ENCODE peak calls at places on chromosomes 1 and 21, in nine cellular contexts. One of them, this sample, is unnamed.

GRCh38 chr1:211715976-211716375 is 40.6 kb upstream of the NEK2 start:
- DNase-seq in fibroblast of pulmonary artery: no peak
- DNase-seq in lower leg skin: no peak
- DNase-seq in stimulated activated CD4-positive, alpha-beta T cell treated with anti-CD3 and anti-CD28 coated beads, Interleukin-15, amount 100 ng/mL, for 1 hour: no peak
- DNase-seq in HEK293T: no peak
- DNase-seq in CD8-positive, alpha-beta T cell: no peak
- DNase-seq in Ammon's horn: no peak
- DNase-seq in activated T-cell treated with anti-CD3 and anti-CD28 coated beads for 1 hour: no peak
- DNase-seq in cerebellum: no peak
- DNase-seq in this sample: no peak

GRCh38 chr21:46100426-46100825 is 2.5 kb downstream of the COL6A2 start:
- DNase-seq in CD8-positive, alpha-beta T cell: no peak
- DNase-seq in HEK293T: no peak
- DNase-seq in activated T-cell treated with anti-CD3 and anti-CD28 coated beads for 1 hour: no peak
- DNase-seq in lower leg skin: peak
- DNase-seq in cerebellum: no peak
- DNase-seq in Ammon's horn: no peak
- DNase-seq in stimulated activated CD4-positive, alpha-beta T cell treated with anti-CD3 and anti-CD28 coated beads, Interleukin-15, amount 100 ng/mL, for 1 hour: no peak
- DNase-seq in fibroblast of pulmonary artery: peak
- DNase-seq in this sample: peak

GRCh38 chr1:40076895-40077312 is 20.1 kb downstream of the PPT1 start:
- DNase-seq in fibroblast of pulmonary artery: peak
- DNase-seq in HEK293T: no peak
- DNase-seq in cerebellum: no peak
- DNase-seq in activated T-cell treated with anti-CD3 and anti-CD28 coated beads for 1 hour: no peak
- DNase-seq in CD8-positive, alpha-beta T cell: no peak
- DNase-seq in lower leg skin: peak
- DNase-seq in Ammon's horn: no peak
- DNase-seq in stimulated activated CD4-positive, alpha-beta T cell treated with anti-CD3 and anti-CD28 coated beads, Interleukin-15, amount 100 ng/mL, for 1 hour: no peak
- DNase-seq in this sample: peak

GRCh38 chr21:15480160-15480559 is 249.6 kb upstream of the USP25 start:
- DNase-seq in lower leg skin: no peak
- DNase-seq in cerebellum: no peak
- DNase-seq in stimulated activated CD4-positive, alpha-beta T cell treated with anti-CD3 and anti-CD28 coated beads, Interleukin-15, amount 100 ng/mL, for 1 hour: no peak
- DNase-seq in HEK293T: no peak
- DNase-seq in Ammon's horn: no peak
- DNase-seq in CD8-positive, alpha-beta T cell: no peak
- DNase-seq in fibroblast of pulmonary artery: no peak
- DNase-seq in activated T-cell treated with anti-CD3 and anti-CD28 coated beads for 1 hour: no peak
- DNase-seq in this sample: no peak

GRCh38 chr1:161068306-161069200 is 1.1 kb downstream of the ARHGAP30 start:
- DNase-seq in cerebellum: no peak
- DNase-seq in Ammon's horn: peak
- DNase-seq in fibroblast of pulmonary artery: no peak
- DNase-seq in stimulated activated CD4-positive, alpha-beta T cell treated with anti-CD3 and anti-CD28 coated beads, Interleukin-15, amount 100 ng/mL, for 1 hour: peak
- DNase-seq in lower leg skin: no peak
- DNase-seq in activated T-cell treated with anti-CD3 and anti-CD28 coated beads for 1 hour: peak
- DNase-seq in CD8-positive, alpha-beta T cell: peak
- DNase-seq in HEK293T: no peak
- DNase-seq in this sample: no peak

GRCh38 chr1:109819906-109820305 is 56.2 kb upstream of the EPS8L3 start:
- DNase-seq in cerebellum: no peak
- DNase-seq in activated T-cell treated with anti-CD3 and anti-CD28 coated beads for 1 hour: no peak
- DNase-seq in lower leg skin: no peak
- DNase-seq in Ammon's horn: no peak
- DNase-seq in fibroblast of pulmonary artery: no peak
- DNase-seq in CD8-positive, alpha-beta T cell: no peak
- DNase-seq in HEK293T: no peak
- DNase-seq in stimulated activated CD4-positive, alpha-beta T cell treated with anti-CD3 and anti-CD28 coated beads, Interleukin-15, amount 100 ng/mL, for 1 hour: no peak
- DNase-seq in this sample: no peak

GRCh38 chr1:41239988-41240610 is 2.0 kb downstream of the SCMH1 start:
- DNase-seq in activated T-cell treated with anti-CD3 and anti-CD28 coated beads for 1 hour: no peak
- DNase-seq in HEK293T: peak
- DNase-seq in cerebellum: no peak
- DNase-seq in stimulated activated CD4-positive, alpha-beta T cell treated with anti-CD3 and anti-CD28 coated beads, Interleukin-15, amount 100 ng/mL, for 1 hour: no peak
- DNase-seq in lower leg skin: no peak
- DNase-seq in Ammon's horn: peak
- DNase-seq in CD8-positive, alpha-beta T cell: no peak
- DNase-seq in fibroblast of pulmonary artery: peak
- DNase-seq in this sample: peak

GRCh38 chr21:42799948-42800347 is 79.4 kb downstream of the WDR4 start:
- DNase-seq in lower leg skin: no peak
- DNase-seq in CD8-positive, alpha-beta T cell: no peak
- DNase-seq in cerebellum: no peak
- DNase-seq in stimulated activated CD4-positive, alpha-beta T cell treated with anti-CD3 and anti-CD28 coated beads, Interleukin-15, amount 100 ng/mL, for 1 hour: no peak
- DNase-seq in fibroblast of pulmonary artery: no peak
- DNase-seq in activated T-cell treated with anti-CD3 and anti-CD28 coated beads for 1 hour: no peak
- DNase-seq in HEK293T: no peak
- DNase-seq in Ammon's horn: no peak
- DNase-seq in this sample: no peak

GRCh38 chr1:198639581-198640235 is 868 bp downstream of the PTPRC start:
- DNase-seq in CD8-positive, alpha-beta T cell: no peak
- DNase-seq in fibroblast of pulmonary artery: no peak
- DNase-seq in HEK293T: no peak
- DNase-seq in cerebellum: no peak
- DNase-seq in Ammon's horn: no peak
- DNase-seq in stimulated activated CD4-positive, alpha-beta T cell treated with anti-CD3 and anti-CD28 coated beads, Interleukin-15, amount 100 ng/mL, for 1 hour: no peak
- DNase-seq in activated T-cell treated with anti-CD3 and anti-CD28 coated beads for 1 hour: no peak
- DNase-seq in lower leg skin: no peak
- DNase-seq in this sample: no peak

GRCh38 chr1:50027794-50028193 is 4.0 kb upstream of the AGBL4 start:
- DNase-seq in Ammon's horn: no peak
- DNase-seq in cerebellum: no peak
- DNase-seq in activated T-cell treated with anti-CD3 and anti-CD28 coated beads for 1 hour: no peak
- DNase-seq in stimulated activated CD4-positive, alpha-beta T cell treated with anti-CD3 and anti-CD28 coated beads, Interleukin-15, amount 100 ng/mL, for 1 hour: no peak
- DNase-seq in CD8-positive, alpha-beta T cell: no peak
- DNase-seq in fibroblast of pulmonary artery: no peak
- DNase-seq in HEK293T: no peak
- DNase-seq in lower leg skin: no peak
- DNase-seq in this sample: no peak

GRCh38 chr1:2212167-2212541 is 16.0 kb upstream of the SKI start:
- DNase-seq in HEK293T: no peak
- DNase-seq in fibroblast of pulmonary artery: no peak
- DNase-seq in Ammon's horn: no peak
- DNase-seq in activated T-cell treated with anti-CD3 and anti-CD28 coated beads for 1 hour: no peak
- DNase-seq in cerebellum: no peak
- DNase-seq in stimulated activated CD4-positive, alpha-beta T cell treated with anti-CD3 and anti-CD28 coated beads, Interleukin-15, amount 100 ng/mL, for 1 hour: no peak
- DNase-seq in CD8-positive, alpha-beta T cell: no peak
- DNase-seq in lower leg skin: no peak
- DNase-seq in this sample: no peak

GRCh38 chr1:91015794-91016550 is 5.9 kb downstream of the ZNF644 start:
- DNase-seq in cerebellum: no peak
- DNase-seq in CD8-positive, alpha-beta T cell: no peak
- DNase-seq in HEK293T: no peak
- DNase-seq in fibroblast of pulmonary artery: no peak
- DNase-seq in lower leg skin: no peak
- DNase-seq in Ammon's horn: no peak
- DNase-seq in activated T-cell treated with anti-CD3 and anti-CD28 coated beads for 1 hour: no peak
- DNase-seq in stimulated activated CD4-positive, alpha-beta T cell treated with anti-CD3 and anti-CD28 coated beads, Interleukin-15, amount 100 ng/mL, for 1 hour: no peak
- DNase-seq in this sample: no peak

GRCh38 chr1:217457016-217457415 is 173.9 kb downstream of the GPATCH2 start:
- DNase-seq in fibroblast of pulmonary artery: no peak
- DNase-seq in Ammon's horn: no peak
- DNase-seq in cerebellum: no peak
- DNase-seq in stimulated activated CD4-positive, alpha-beta T cell treated with anti-CD3 and anti-CD28 coated beads, Interleukin-15, amount 100 ng/mL, for 1 hour: no peak
- DNase-seq in CD8-positive, alpha-beta T cell: no peak
- DNase-seq in lower leg skin: no peak
- DNase-seq in HEK293T: no peak
- DNase-seq in activated T-cell treated with anti-CD3 and anti-CD28 coated beads for 1 hour: no peak
- DNase-seq in this sample: no peak

GRCh38 chr1:228307218-228308023 is 99.2 kb downstream of the TRIM11 start:
- DNase-seq in cerebellum: no peak
- DNase-seq in Ammon's horn: no peak
- DNase-seq in activated T-cell treated with anti-CD3 and anti-CD28 coated beads for 1 hour: no peak
- DNase-seq in HEK293T: no peak
- DNase-seq in stimulated activated CD4-positive, alpha-beta T cell treated with anti-CD3 and anti-CD28 coated beads, Interleukin-15, amount 100 ng/mL, for 1 hour: no peak
- DNase-seq in lower leg skin: no peak
- DNase-seq in CD8-positive, alpha-beta T cell: no peak
- DNase-seq in fibroblast of pulmonary artery: no peak
- DNase-seq in this sample: no peak

GRCh38 chr1:18705811-18706210 is 75.2 kb downstream of the PAX7 start:
- DNase-seq in Ammon's horn: no peak
- DNase-seq in lower leg skin: no peak
- DNase-seq in cerebellum: no peak
- DNase-seq in HEK293T: no peak
- DNase-seq in activated T-cell treated with anti-CD3 and anti-CD28 coated beads for 1 hour: no peak
- DNase-seq in stimulated activated CD4-positive, alpha-beta T cell treated with anti-CD3 and anti-CD28 coated beads, Interleukin-15, amount 100 ng/mL, for 1 hour: no peak
- DNase-seq in CD8-positive, alpha-beta T cell: no peak
- DNase-seq in fibroblast of pulmonary artery: no peak
- DNase-seq in this sample: no peak

GRCh38 chr1:33346921-33347649 is 26.2 kb upstream of the A3GALT2 start:
- DNase-seq in cerebellum: no peak
- DNase-seq in stimulated activated CD4-positive, alpha-beta T cell treated with anti-CD3 and anti-CD28 coated beads, Interleukin-15, amount 100 ng/mL, for 1 hour: no peak
- DNase-seq in CD8-positive, alpha-beta T cell: no peak
- DNase-seq in activated T-cell treated with anti-CD3 and anti-CD28 coated beads for 1 hour: no peak
- DNase-seq in fibroblast of pulmonary artery: peak
- DNase-seq in Ammon's horn: no peak
- DNase-seq in HEK293T: no peak
- DNase-seq in lower leg skin: peak
- DNase-seq in this sample: peak

GRCh38 chr1:154955039-154955717 is 721 bp downstream of the PBXIP1 start:
- DNase-seq in CD8-positive, alpha-beta T cell: peak
- DNase-seq in fibroblast of pulmonary artery: peak
- DNase-seq in cerebellum: peak
- DNase-seq in HEK293T: no peak
- DNase-seq in Ammon's horn: peak
- DNase-seq in stimulated activated CD4-positive, alpha-beta T cell treated with anti-CD3 and anti-CD28 coated beads, Interleukin-15, amount 100 ng/mL, for 1 hour: peak
- DNase-seq in activated T-cell treated with anti-CD3 and anti-CD28 coated beads for 1 hour: peak
- DNase-seq in lower leg skin: no peak
- DNase-seq in this sample: peak

GRCh38 chr1:30508651-30509050 is 214.7 kb downstream of the MATN1 start:
- DNase-seq in cerebellum: no peak
- DNase-seq in Ammon's horn: no peak
- DNase-seq in stimulated activated CD4-positive, alpha-beta T cell treated with anti-CD3 and anti-CD28 coated beads, Interleukin-15, amount 100 ng/mL, for 1 hour: no peak
- DNase-seq in activated T-cell treated with anti-CD3 and anti-CD28 coated beads for 1 hour: no peak
- DNase-seq in HEK293T: peak
- DNase-seq in CD8-positive, alpha-beta T cell: no peak
- DNase-seq in fibroblast of pulmonary artery: no peak
- DNase-seq in lower leg skin: no peak
- DNase-seq in this sample: no peak

GRCh38 chr1:2046953-2047748 is 3.1 kb upstream of the PRKCZ start:
- DNase-seq in fibroblast of pulmonary artery: no peak
- DNase-seq in activated T-cell treated with anti-CD3 and anti-CD28 coated beads for 1 hour: no peak
- DNase-seq in CD8-positive, alpha-beta T cell: no peak
- DNase-seq in stimulated activated CD4-positive, alpha-beta T cell treated with anti-CD3 and anti-CD28 coated beads, Interleukin-15, amount 100 ng/mL, for 1 hour: no peak
- DNase-seq in HEK293T: no peak
- DNase-seq in lower leg skin: no peak
- DNase-seq in cerebellum: no peak
- DNase-seq in Ammon's horn: no peak
- DNase-seq in this sample: no peak

GRCh38 chr21:36769051-36769867 is 70.3 kb downstream of the SIM2 start:
- DNase-seq in lower leg skin: no peak
- DNase-seq in fibroblast of pulmonary artery: peak
- DNase-seq in HEK293T: no peak
- DNase-seq in stimulated activated CD4-positive, alpha-beta T cell treated with anti-CD3 and anti-CD28 coated beads, Interleukin-15, amount 100 ng/mL, for 1 hour: no peak
- DNase-seq in CD8-positive, alpha-beta T cell: no peak
- DNase-seq in cerebellum: peak
- DNase-seq in activated T-cell treated with anti-CD3 and anti-CD28 coated beads for 1 hour: no peak
- DNase-seq in Ammon's horn: peak
- DNase-seq in this sample: peak

GRCh38 chr1:54922921-54923421 is 36.0 kb upstream of the DHCR24 start:
- DNase-seq in cerebellum: no peak
- DNase-seq in lower leg skin: peak
- DNase-seq in HEK293T: no peak
- DNase-seq in CD8-positive, alpha-beta T cell: no peak
- DNase-seq in Ammon's horn: no peak
- DNase-seq in stimulated activated CD4-positive, alpha-beta T cell treated with anti-CD3 and anti-CD28 coated beads, Interleukin-15, amount 100 ng/mL, for 1 hour: no peak
- DNase-seq in activated T-cell treated with anti-CD3 and anti-CD28 coated beads for 1 hour: no peak
- DNase-seq in fibroblast of pulmonary artery: no peak
- DNase-seq in this sample: no peak

GRCh38 chr1:12196641-12197482 is 30.1 kb downstream of the TNFRSF1B start:
- DNase-seq in cerebellum: no peak
- DNase-seq in fibroblast of pulmonary artery: no peak
- DNase-seq in CD8-positive, alpha-beta T cell: no peak
- DNase-seq in activated T-cell treated with anti-CD3 and anti-CD28 coated beads for 1 hour: no peak
- DNase-seq in HEK293T: no peak
- DNase-seq in Ammon's horn: peak
- DNase-seq in lower leg skin: no peak
- DNase-seq in stimulated activated CD4-positive, alpha-beta T cell treated with anti-CD3 and anti-CD28 coated beads, Interleukin-15, amount 100 ng/mL, for 1 hour: no peak
- DNase-seq in this sample: peak